ENCODE peak calls at places on chromosomes 4 and X, in four cellular contexts. S is esophagus squamous epithelium, B is caudate nucleus, A is tibial artery. O is an unnamed sample.

GRCh38 chrX:153989971-153990655 is 17.6 kb downstream of the TMEM187 start:
- DNase-seq in B (no peak), A (no peak), S (no peak), O (no peak)

GRCh38 chrX:3066555-3066954 is 25.3 kb downstream of the ARSF start:
- DNase-seq in A (no peak), B (no peak), S (no peak), O (no peak)

GRCh38 chr4:17544831-17545234 is 29.9 kb downstream of the CLRN2 start:
- DNase-seq in A (no peak), B (peak), S (no peak), O (no peak)

GRCh38 chrX:66163849-66164401 is at the start of gene HEPH:
- DNase-seq in B (no peak), S (no peak), A (no peak), O (no peak)

GRCh38 chr4:2297606-2298517 is 36.0 kb upstream of the MXD4 start:
- DNase-seq in B (no peak), A (peak), S (no peak), O (no peak)

GRCh38 chr4:16102356-16102755 is 18.5 kb upstream of the PROM1 start:
- DNase-seq in A (no peak), B (no peak), S (no peak), O (no peak)

GRCh38 chr4:38150766-38151165 is 190.6 kb downstream of the PTTG2 start:
- DNase-seq in B (no peak), S (no peak), A (no peak), O (no peak)

GRCh38 chr4:152024881-152025280 is 264.1 kb upstream of the GATB start:
- DNase-seq in B (no peak), S (no peak), A (no peak), O (no peak)

GRCh38 chr4:10336471-10336870 is 120.8 kb downstream of the ZNF518B start:
- DNase-seq in A (no peak), S (no peak), B (no peak), O (no peak)

GRCh38 chrX:109880629-109881028 is 122.3 kb upstream of the TMEM164 start:
- DNase-seq in A (no peak), S (no peak), B (no peak), O (no peak)

GRCh38 chr4:185803015-185803414 is 9.0 kb downstream of the SORBS2 start:
- DNase-seq in B (no peak), A (no peak), S (no peak), O (no peak)

GRCh38 chr4:118727360-118727759 is 42.2 kb downstream of the METTL14 start:
- DNase-seq in A (no peak), S (no peak), B (no peak), O (no peak)

GRCh38 chr4:40325406-40326019 is 9.6 kb upstream of the CHRNA9 start:
- DNase-seq in B (no peak), S (no peak), A (no peak), O (no peak)

GRCh38 chr4:92099851-92100250 is 203.9 kb upstream of the GRID2 start:
- DNase-seq in B (no peak), S (no peak), A (no peak), O (no peak)

GRCh38 chrX:106898462-106898861 is 4.7 kb downstream of the RIPPLY1 start:
- DNase-seq in S (no peak), B (no peak), A (no peak), O (no peak)

GRCh38 chr4:89981789-89982334 is 87.2 kb downstream of the MMRN1 start:
- DNase-seq in B (no peak), S (no peak), A (no peak), O (no peak)

GRCh38 chrX:39688576-39689373 is 409.0 kb downstream of the BCOR start:
- DNase-seq in B (peak), S (no peak), A (peak), O (peak)

GRCh38 chrX:40108959-40109287 is 11.2 kb upstream of the BCOR start:
- DNase-seq in S (no peak), B (peak), A (peak), O (peak)

GRCh38 chr4:127352220-127352619 is 280.5 kb upstream of the INTU start:
- DNase-seq in B (no peak), S (no peak), A (no peak), O (no peak)

GRCh38 chr4:41145571-41146078 is 68.7 kb downstream of the APBB2 start:
- DNase-seq in A (no peak), S (no peak), B (no peak), O (no peak)

GRCh38 chr4:56240554-56241190 is 146.6 kb downstream of the AASDH start:
- DNase-seq in A (no peak), S (no peak), B (no peak), O (no peak)

GRCh38 chr4:4569036-4569435 is 27.2 kb upstream of the STX18 start:
- DNase-seq in B (no peak), A (no peak), S (no peak), O (no peak)

GRCh38 chr4:173275150-173275549 is 59.0 kb downstream of the HMGB2 start:
- DNase-seq in S (no peak), B (no peak), A (no peak), O (no peak)

GRCh38 chrX:119647552-119648420 is 41.6 kb upstream of the NKRF start:
- DNase-seq in A (no peak), S (no peak), B (no peak), O (no peak)

GRCh38 chr4:115110191-115111166 is 2.9 kb downstream of the NDST4 start:
- DNase-seq in A (no peak), S (no peak), B (no peak), O (no peak)

GRCh38 chr4:77454858-77455257 is 150.8 kb upstream of the CXCL13 start:
- DNase-seq in S (no peak), A (no peak), B (no peak), O (no peak)

GRCh38 chr4:19945979-19946380 is 305.7 kb upstream of the SLIT2 start:
- DNase-seq in A (no peak), S (no peak), B (no peak), O (no peak)

GRCh38 chr4:112144546-112145325 is 518 bp upstream of the FAM241A start:
- DNase-seq in A (peak), S (no peak), B (no peak), O (no peak)

GRCh38 chr4:57501715-57502114 is 391.5 kb upstream of the IGFBP7 start:
- DNase-seq in B (no peak), A (no peak), S (no peak), O (peak)

O was measured in occipital lobe.